ENCODE peak calls at places on chromosomes 5 and 9, in seven cellular contexts. One of them, this sample, is unnamed.
A peak's percentile ranks its signal among the peaks of the same experiment; 100 is the strongest.

GRCh38 chr5:6994097-6994496 is 280.9 kb downstream of the TENT4A start:
- DNase-seq in HAP-1: no peak
- DNase-seq in effector memory CD4-positive, alpha-beta T cell: no peak
- DNase-seq in BJ: no peak
- DNase-seq in GM23338: no peak
- DNase-seq in GM23248: no peak
- DNase-seq in neuronal stem cell: no peak
- DNase-seq in this sample: no peak

GRCh38 chr5:130955041-130955440 is 210.0 kb downstream of the HINT1 start:
- DNase-seq in effector memory CD4-positive, alpha-beta T cell: no peak
- DNase-seq in GM23248: no peak
- DNase-seq in neuronal stem cell: no peak
- DNase-seq in HAP-1: no peak
- DNase-seq in GM23338: no peak
- DNase-seq in BJ: no peak
- DNase-seq in this sample: no peak

GRCh38 chr5:124355928-124356327 is 390.5 kb downstream of the ZNF608 start:
- DNase-seq in effector memory CD4-positive, alpha-beta T cell: no peak
- DNase-seq in HAP-1: no peak
- DNase-seq in GM23338: no peak
- DNase-seq in BJ: no peak
- DNase-seq in GM23248: no peak
- DNase-seq in neuronal stem cell: no peak
- DNase-seq in this sample: no peak

GRCh38 chr9:89837911-89838310 is 233.1 kb downstream of the GADD45G start:
- DNase-seq in GM23248: no peak
- DNase-seq in effector memory CD4-positive, alpha-beta T cell: no peak
- DNase-seq in GM23338: no peak
- DNase-seq in BJ: no peak
- DNase-seq in neuronal stem cell: no peak
- DNase-seq in HAP-1: no peak
- DNase-seq in this sample: no peak

GRCh38 chr5:111935835-111936234 is 178.8 kb upstream of the NREP start:
- DNase-seq in effector memory CD4-positive, alpha-beta T cell: no peak
- DNase-seq in BJ: no peak
- DNase-seq in GM23338: no peak
- DNase-seq in GM23248: no peak
- DNase-seq in neuronal stem cell: peak; percentile 14
- DNase-seq in HAP-1: no peak
- DNase-seq in this sample: no peak

GRCh38 chr9:86749530-86750275 is 197.6 kb downstream of the GAS1 start:
- DNase-seq in effector memory CD4-positive, alpha-beta T cell: no peak
- DNase-seq in HAP-1: no peak
- DNase-seq in GM23248: peak; percentile 36
- DNase-seq in BJ: no peak
- DNase-seq in neuronal stem cell: no peak
- DNase-seq in GM23338: no peak
- DNase-seq in this sample: no peak

GRCh38 chr5:101687630-101688029 is 608.5 kb downstream of the SLCO4C1 start:
- DNase-seq in effector memory CD4-positive, alpha-beta T cell: no peak
- DNase-seq in neuronal stem cell: no peak
- DNase-seq in GM23338: no peak
- DNase-seq in BJ: no peak
- DNase-seq in HAP-1: no peak
- DNase-seq in GM23248: peak; percentile 42
- DNase-seq in this sample: no peak

GRCh38 chr5:98540056-98540455 is 233.4 kb upstream of the RGMB start:
- DNase-seq in GM23248: peak; percentile 52
- DNase-seq in neuronal stem cell: no peak
- DNase-seq in BJ: no peak
- DNase-seq in GM23338: no peak
- DNase-seq in HAP-1: no peak
- DNase-seq in effector memory CD4-positive, alpha-beta T cell: no peak
- DNase-seq in this sample: no peak

GRCh38 chr9:106954974-106955850 is 92.2 kb downstream of the ZNF462 start:
- DNase-seq in BJ: no peak
- DNase-seq in GM23338: no peak
- DNase-seq in effector memory CD4-positive, alpha-beta T cell: no peak
- DNase-seq in HAP-1: no peak
- DNase-seq in neuronal stem cell: no peak
- DNase-seq in GM23248: peak; percentile 15
- DNase-seq in this sample: no peak

GRCh38 chr5:167644619-167645018 is 646.8 kb upstream of the WWC1 start:
- DNase-seq in GM23338: no peak
- DNase-seq in effector memory CD4-positive, alpha-beta T cell: no peak
- DNase-seq in BJ: no peak
- DNase-seq in GM23248: peak; percentile 56
- DNase-seq in HAP-1: no peak
- DNase-seq in neuronal stem cell: no peak
- DNase-seq in this sample: no peak

GRCh38 chr5:122076023-122076422 is 2.0 kb downstream of the LOX start:
- DNase-seq in effector memory CD4-positive, alpha-beta T cell: no peak
- DNase-seq in GM23248: peak; percentile 68
- DNase-seq in BJ: no peak
- DNase-seq in neuronal stem cell: no peak
- DNase-seq in GM23338: no peak
- DNase-seq in HAP-1: no peak
- DNase-seq in this sample: no peak

GRCh38 chr9:111316796-111317195 is 13.2 kb downstream of the OR2K2 start:
- DNase-seq in GM23338: no peak
- DNase-seq in neuronal stem cell: no peak
- DNase-seq in effector memory CD4-positive, alpha-beta T cell: no peak
- DNase-seq in HAP-1: no peak
- DNase-seq in BJ: peak; percentile 41
- DNase-seq in GM23248: peak; percentile 68
- DNase-seq in this sample: no peak

GRCh38 chr5:150319484-150319790 is 16.7 kb upstream of the ARSI start:
- DNase-seq in GM23248: no peak
- DNase-seq in HAP-1: no peak
- DNase-seq in BJ: no peak
- DNase-seq in effector memory CD4-positive, alpha-beta T cell: no peak
- DNase-seq in GM23338: no peak
- DNase-seq in neuronal stem cell: no peak
- DNase-seq in this sample: peak; percentile 79

GRCh38 chr5:73692166-73692640 is 66.2 kb downstream of the ARHGEF28 start:
- DNase-seq in HAP-1: no peak
- DNase-seq in GM23248: peak; percentile 93
- DNase-seq in neuronal stem cell: no peak
- DNase-seq in GM23338: no peak
- DNase-seq in effector memory CD4-positive, alpha-beta T cell: no peak
- DNase-seq in BJ: peak; percentile 41
- DNase-seq in this sample: peak; percentile 80

GRCh38 chr5:123776761-123777160 is 264.8 kb downstream of the CSNK1G3 start:
- DNase-seq in effector memory CD4-positive, alpha-beta T cell: no peak
- DNase-seq in BJ: peak; percentile 45
- DNase-seq in GM23338: no peak
- DNase-seq in GM23248: peak; percentile 85
- DNase-seq in HAP-1: no peak
- DNase-seq in neuronal stem cell: no peak
- DNase-seq in this sample: peak; percentile 69

GRCh38 chr9:114002986-114003740 is 74.9 kb downstream of the AMBP start:
- DNase-seq in BJ: no peak
- DNase-seq in neuronal stem cell: no peak
- DNase-seq in GM23248: no peak
- DNase-seq in HAP-1: no peak
- DNase-seq in GM23338: no peak
- DNase-seq in effector memory CD4-positive, alpha-beta T cell: no peak
- DNase-seq in this sample: no peak

GRCh38 chr9:18906656-18907395 is 126.2 kb downstream of the SAXO1 start:
- DNase-seq in GM23248: peak; percentile 85
- DNase-seq in neuronal stem cell: no peak
- DNase-seq in HAP-1: no peak
- DNase-seq in GM23338: no peak
- DNase-seq in effector memory CD4-positive, alpha-beta T cell: no peak
- DNase-seq in BJ: no peak
- DNase-seq in this sample: no peak

GRCh38 chr5:159990506-159990905 is 18.4 kb upstream of the TTC1 start:
- DNase-seq in BJ: no peak
- DNase-seq in GM23248: peak; percentile 30
- DNase-seq in effector memory CD4-positive, alpha-beta T cell: no peak
- DNase-seq in neuronal stem cell: no peak
- DNase-seq in GM23338: no peak
- DNase-seq in HAP-1: no peak
- DNase-seq in this sample: no peak

GRCh38 chr5:159992566-159992965 is 16.4 kb upstream of the TTC1 start:
- DNase-seq in BJ: no peak
- DNase-seq in effector memory CD4-positive, alpha-beta T cell: no peak
- DNase-seq in GM23338: no peak
- DNase-seq in neuronal stem cell: no peak
- DNase-seq in GM23248: peak; percentile 13
- DNase-seq in HAP-1: no peak
- DNase-seq in this sample: no peak

GRCh38 chr5:159982421-159983173 is 26.3 kb upstream of the TTC1 start:
- DNase-seq in HAP-1: no peak
- DNase-seq in neuronal stem cell: no peak
- DNase-seq in GM23338: no peak
- DNase-seq in GM23248: no peak
- DNase-seq in BJ: no peak
- DNase-seq in effector memory CD4-positive, alpha-beta T cell: no peak
- DNase-seq in this sample: no peak

DNA sequence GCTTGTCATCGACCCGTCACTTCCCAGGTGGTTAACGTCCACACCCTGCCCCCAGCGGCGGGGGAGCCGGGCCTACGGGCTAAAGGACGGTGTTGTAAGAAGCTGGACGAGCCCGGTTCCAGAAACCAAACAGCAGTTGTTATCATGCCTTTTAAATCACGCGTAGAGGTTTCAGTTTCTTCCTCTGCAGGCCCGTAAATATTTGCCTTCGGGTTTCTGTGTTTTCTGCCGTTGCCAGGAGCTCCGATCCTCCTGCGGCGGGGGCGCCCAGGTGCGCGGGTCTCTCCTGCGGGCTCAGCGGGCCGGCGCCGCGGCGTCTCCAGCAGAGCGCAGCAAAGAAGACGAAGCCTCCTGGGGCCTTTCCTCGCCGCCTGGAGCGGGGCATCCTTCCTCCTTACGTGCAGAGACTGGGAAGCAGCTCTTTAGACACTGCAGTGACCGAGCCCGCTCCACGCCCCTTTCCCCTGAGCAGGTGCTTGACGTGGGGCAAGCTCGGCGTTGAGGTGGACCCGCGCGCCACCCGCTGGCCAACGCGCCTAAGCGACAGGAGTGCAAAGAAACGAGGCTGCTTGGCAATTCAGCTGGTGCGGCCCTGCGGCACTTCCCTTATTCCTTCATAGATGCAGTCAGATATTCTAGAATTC is 21.8 kb upstream of the TTC1 start:
- DNase-seq in neuronal stem cell: peak; percentile 57
- DNase-seq in BJ: no peak
- DNase-seq in effector memory CD4-positive, alpha-beta T cell: peak; percentile 49
- DNase-seq in GM23338: peak; percentile 92
- DNase-seq in HAP-1: peak; percentile 72
- DNase-seq in GM23248: peak; percentile 82
- DNase-seq in this sample: peak; percentile 81
- H3K27me3 ChIP-seq in neuronal stem cell: no peaks in the 10 kb centered on the region
- H3K27me3 ChIP-seq in BJ: peaks cover 1% of the 10 kb centered on the region
- H3K27me3 ChIP-seq in effector memory CD4-positive, alpha-beta T cell: no peaks in the 10 kb centered on the region
- H3K27me3 ChIP-seq in GM23338: peaks cover 31% of the 10 kb centered on the region
- H3K27me3 ChIP-seq in HAP-1: peaks cover 21% of the 10 kb centered on the region
- H3K27me3 ChIP-seq in GM23248: peaks cover 8% of the 10 kb centered on the region
- H3K27me3 ChIP-seq in this sample: no peaks in the 10 kb centered on the region

GRCh38 chr9:34550016-34550680 is 27.4 kb upstream of the ENHO start:
- DNase-seq in GM23338: no peak
- DNase-seq in HAP-1: no peak
- DNase-seq in GM23248: no peak
- DNase-seq in BJ: no peak
- DNase-seq in effector memory CD4-positive, alpha-beta T cell: no peak
- DNase-seq in neuronal stem cell: no peak
- DNase-seq in this sample: no peak
- H3K27me3 ChIP-seq in GM23338: no peaks in the 10 kb centered on the region
- H3K27me3 ChIP-seq in HAP-1: no peaks in the 10 kb centered on the region
- H3K27me3 ChIP-seq in GM23248: no peaks in the 10 kb centered on the region
- H3K27me3 ChIP-seq in BJ: peaks cover 12% of the 10 kb centered on the region
- H3K27me3 ChIP-seq in effector memory CD4-positive, alpha-beta T cell: no peaks in the 10 kb centered on the region
- H3K27me3 ChIP-seq in neuronal stem cell: no peaks in the 10 kb centered on the region
- H3K27me3 ChIP-seq in this sample: no peaks in the 10 kb centered on the region

DNA sequence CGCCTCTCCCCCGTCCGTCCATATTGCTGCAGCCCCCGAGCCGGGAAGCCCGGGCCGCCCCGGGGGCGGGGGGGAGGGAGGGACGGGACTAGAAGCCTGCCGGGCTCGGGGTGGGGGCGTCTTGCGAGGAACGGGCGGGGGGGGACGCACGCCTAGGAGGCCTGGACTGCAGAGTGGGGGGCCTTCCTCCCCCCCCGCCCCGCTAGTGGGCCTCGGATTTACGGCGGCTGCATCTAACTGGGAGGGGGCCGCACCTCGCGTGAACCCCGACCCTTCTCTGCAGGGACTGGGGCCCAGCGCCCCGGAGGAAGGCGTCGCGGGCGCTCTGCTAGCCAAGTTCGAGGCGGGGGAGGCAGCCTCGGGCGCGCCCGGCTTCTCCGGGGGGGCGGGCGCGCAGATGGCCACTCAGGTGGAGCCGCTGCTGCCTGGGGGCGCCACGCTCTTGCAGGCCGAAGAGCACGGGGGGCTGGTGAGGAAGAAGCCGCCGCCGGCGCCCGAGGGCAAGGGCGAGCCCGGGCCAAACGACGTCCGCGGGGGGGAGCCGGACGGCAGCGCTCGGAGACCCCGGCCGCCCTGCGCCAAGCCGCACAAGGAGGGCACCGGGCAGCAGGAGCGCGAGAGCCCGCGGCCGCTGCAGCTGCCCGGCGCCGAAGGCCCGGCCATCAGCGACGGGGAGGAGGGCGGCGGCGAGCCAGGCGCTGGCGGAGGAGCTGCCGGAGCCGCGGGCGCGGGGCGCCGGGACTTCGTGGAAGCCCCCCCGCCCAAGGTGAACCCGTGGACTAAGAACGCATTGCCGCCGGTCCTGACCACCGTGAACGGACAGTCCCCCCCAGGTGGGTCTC is at the start of gene LARP1:
- DNase-seq in effector memory CD4-positive, alpha-beta T cell: no peak
- DNase-seq in neuronal stem cell: peak; percentile 45
- DNase-seq in GM23248: peak; percentile 67
- DNase-seq in HAP-1: no peak
- DNase-seq in GM23338: no peak
- DNase-seq in BJ: no peak
- DNase-seq in this sample: peak; percentile 76
- H3K27me3 ChIP-seq in effector memory CD4-positive, alpha-beta T cell: no peaks in the 10 kb centered on the region
- H3K27me3 ChIP-seq in neuronal stem cell: no peaks in the 10 kb centered on the region
- H3K27me3 ChIP-seq in GM23248: no peaks in the 10 kb centered on the region
- H3K27me3 ChIP-seq in HAP-1: no peaks in the 10 kb centered on the region
- H3K27me3 ChIP-seq in GM23338: no peaks in the 10 kb centered on the region
- H3K27me3 ChIP-seq in BJ: no peaks in the 10 kb centered on the region
- H3K27me3 ChIP-seq in this sample: no peaks in the 10 kb centered on the region

DNA sequence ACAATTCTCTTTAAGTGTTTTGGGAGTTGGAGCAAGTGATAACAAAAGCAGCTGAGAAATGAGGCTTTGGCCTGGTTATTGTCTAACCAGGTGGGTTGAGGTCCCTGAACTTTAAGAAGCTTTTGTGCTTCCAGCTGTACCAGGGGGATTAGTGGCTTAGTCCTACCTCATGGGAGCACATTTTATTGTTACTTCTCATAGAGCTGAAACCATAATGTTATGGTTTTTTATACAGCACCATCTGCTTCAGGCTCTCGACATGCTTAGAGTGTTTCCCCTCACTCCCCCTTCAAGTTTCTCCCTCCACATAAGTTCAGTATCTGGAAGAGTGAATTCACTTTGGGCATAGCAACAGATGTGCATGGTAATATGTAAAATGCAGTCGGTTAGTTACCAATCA is 95.7 kb upstream of the SPRY4 start:
- DNase-seq in HAP-1: peak; percentile 45
- DNase-seq in neuronal stem cell: no peak
- DNase-seq in BJ: no peak
- DNase-seq in GM23338: no peak
- DNase-seq in effector memory CD4-positive, alpha-beta T cell: no peak
- DNase-seq in GM23248: no peak
- DNase-seq in this sample: no peak
- H3K27me3 ChIP-seq in HAP-1: no peaks in the 10 kb centered on the region
- H3K27me3 ChIP-seq in neuronal stem cell: no peaks in the 10 kb centered on the region
- H3K27me3 ChIP-seq in BJ: no peaks in the 10 kb centered on the region
- H3K27me3 ChIP-seq in GM23338: no peaks in the 10 kb centered on the region
- H3K27me3 ChIP-seq in effector memory CD4-positive, alpha-beta T cell: no peaks in the 10 kb centered on the region
- H3K27me3 ChIP-seq in GM23248: no peaks in the 10 kb centered on the region
- H3K27me3 ChIP-seq in this sample: no peaks in the 10 kb centered on the region

GRCh38 chr9:124179196-124180071 is 78.3 kb upstream of the NEK6 start:
- DNase-seq in HAP-1: no peak
- DNase-seq in GM23248: no peak
- DNase-seq in BJ: no peak
- DNase-seq in neuronal stem cell: no peak
- DNase-seq in GM23338: peak; percentile 36
- DNase-seq in effector memory CD4-positive, alpha-beta T cell: no peak
- DNase-seq in this sample: no peak
- H3K27me3 ChIP-seq in HAP-1: peaks cover 14% of the 10 kb centered on the region
- H3K27me3 ChIP-seq in GM23248: peaks cover 26% of the 10 kb centered on the region
- H3K27me3 ChIP-seq in BJ: peaks cover 13% of the 10 kb centered on the region
- H3K27me3 ChIP-seq in neuronal stem cell: no peaks in the 10 kb centered on the region
- H3K27me3 ChIP-seq in GM23338: no peaks in the 10 kb centered on the region
- H3K27me3 ChIP-seq in effector memory CD4-positive, alpha-beta T cell: no peaks in the 10 kb centered on the region
- H3K27me3 ChIP-seq in this sample: peaks cover 4% of the 10 kb centered on the region

This sample was measured in SJSA1.